ENCODE peak calls at places on chromosomes 6 and 20, in four cellular contexts. F, U, T and V are unnamed samples.

GRCh38 chr6:154602296-154602695 is 91.8 kb upstream of the CNKSR3 start:
- DNase-seq in U (no peak), F (no peak), T (no peak), V (no peak)

GRCh38 chr6:99013145-99013544 is 65.4 kb upstream of the FBXL4 start:
- DNase-seq in U (peak), T (no peak), F (no peak), V (peak)

GRCh38 chr6:33742837-33743236 is 3.9 kb downstream of the IP6K3 start:
- DNase-seq in F (no peak), U (no peak), T (no peak), V (no peak)

GRCh38 chr6:131840936-131841583 is 33.2 kb downstream of the ENPP1 start:
- DNase-seq in F (no peak), T (no peak), U (peak), V (no peak)

GRCh38 chr6:340991-341827 is 48.9 kb downstream of the DUSP22 start:
- DNase-seq in T (no peak), U (no peak), F (no peak), V (no peak)

GRCh38 chr6:155080876-155081845 is 86.0 kb downstream of the TIAM2 start:
- DNase-seq in U (no peak), F (no peak), T (no peak), V (no peak)

GRCh38 chr6:15327271-15327670 is 81.4 kb downstream of the JARID2 start:
- DNase-seq in F (no peak), U (no peak), T (no peak), V (no peak)

GRCh38 chr6:41284726-41285125 is 1.8 kb downstream of the TREM1 start:
- DNase-seq in U (peak), T (no peak), F (no peak), V (no peak)

GRCh38 chr20:53080969-53081871 is 109.1 kb downstream of the TSHZ2 start:
- DNase-seq in T (no peak), F (no peak), U (peak), V (no peak)